ENCODE peak calls at places on chromosomes 11 and 22, in seven cellular contexts. S is HCT116, U is WTC11, M is H1, W is GM12878, J is K562, H is HepG2. Z is an unnamed sample.

GRCh38 chr11:42526366-42526765 is 785.4 kb upstream of the API5 start:
- DNase-seq in S (no peak), U (no peak), M (no peak), W (no peak), J (no peak), H (no peak), Z (no peak)

GRCh38 chr11:74380746-74381439 is 17.3 kb downstream of the PGM2L1 start:
- DNase-seq in S (no peak), U (no peak), M (no peak), W (no peak), J (no peak), H (no peak), Z (no peak)

GRCh38 chr11:13667245-13667644 is 1.2 kb upstream of the FAR1 start:
- DNase-seq in S (no peak), U (no peak), M (no peak), W (no peak), J (no peak), H (no peak), Z (no peak)

GRCh38 chr11:57639321-57640067 is 10.2 kb downstream of the YPEL4 start:
- DNase-seq in S (no peak), U (peak), M (peak), W (no peak), J (no peak), H (peak), Z (no peak)

GRCh38 chr11:25566298-25567200 is 765.4 kb upstream of the ANO3 start:
- DNase-seq in S (no peak), U (no peak), M (no peak), W (no peak), J (no peak), H (no peak), Z (no peak)

GRCh38 chr22:49152930-49153770 is 674.5 kb downstream of the BRD1 start:
- DNase-seq in S (no peak), U (no peak), M (no peak), W (no peak), J (no peak), H (no peak), Z (no peak)

GRCh38 chr11:45079943-45080719 is 66.3 kb upstream of the PRDM11 start:
- DNase-seq in S (no peak), U (no peak), M (no peak), W (no peak), J (no peak), H (no peak), Z (no peak)

GRCh38 chr11:95698939-95699562 is 90.5 kb downstream of the FAM76B start:
- DNase-seq in S (no peak), U (no peak), M (no peak), W (no peak), J (no peak), H (peak), Z (no peak)

DNA sequence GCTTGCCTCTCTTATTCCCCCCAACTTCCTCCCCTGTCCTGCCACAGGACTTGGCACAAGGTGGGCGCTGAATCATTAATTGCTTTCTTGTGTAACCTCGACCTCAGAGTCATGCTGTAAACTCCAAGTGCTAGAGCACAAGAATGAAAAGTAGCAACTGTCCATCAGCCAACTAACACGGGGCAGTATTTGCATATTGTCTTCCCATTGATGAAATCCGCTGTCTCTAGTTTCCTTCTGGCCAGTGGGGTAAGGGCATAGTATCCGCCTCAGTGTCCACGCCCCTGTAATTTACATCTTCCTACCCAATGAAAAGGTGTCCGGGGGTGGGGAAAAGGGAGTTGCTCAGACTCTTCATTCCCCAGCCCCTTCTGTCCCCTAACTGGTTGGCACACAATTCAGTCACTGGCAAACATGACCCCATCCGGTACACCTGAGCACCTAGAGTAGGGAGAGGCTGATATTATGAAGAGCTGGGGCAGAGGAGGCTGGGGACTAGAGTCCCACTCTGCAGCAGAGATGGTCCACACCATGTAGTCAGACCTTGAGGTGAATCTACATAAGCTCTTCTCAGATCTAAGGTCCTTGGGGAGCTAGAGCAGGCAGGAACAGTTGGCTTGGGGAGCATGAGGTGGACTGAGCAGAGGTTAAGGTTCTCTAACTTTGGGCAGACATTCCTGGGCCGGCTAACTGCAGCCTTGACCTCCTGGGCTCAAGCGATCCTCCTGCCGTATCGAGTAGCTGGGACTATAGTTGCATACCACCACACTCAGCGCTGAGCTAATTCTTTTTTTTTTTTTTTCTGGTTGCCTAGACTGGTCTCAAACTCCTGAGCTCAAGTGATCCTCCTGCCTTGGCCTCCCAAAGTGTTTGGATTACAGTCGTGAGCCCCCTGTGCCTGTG is 6.8 kb upstream of the GGA1 start:
- DNase-seq in S (peak), U (peak), M (peak), W (peak), J (peak), H (peak), Z (peak)
- TF ChIP-seq SP1 in S (peak), U (peak), M (peak), W (peak), J (peak), H (no peak), Z (no peak)

GRCh38 chr11:128544625-128545024 is 42.7 kb downstream of the ETS1 start:
- DNase-seq in S (no peak), U (no peak), M (no peak), W (no peak), J (no peak), H (no peak), Z (no peak)
- TF ChIP-seq SP1 in S (no peak), U (no peak), M (no peak), W (no peak), J (no peak), H (no peak), Z (no peak)

GRCh38 chr11:116258821-116259220 is 514.0 kb downstream of the BUD13 start:
- DNase-seq in S (no peak), U (no peak), M (no peak), W (no peak), J (no peak), H (no peak), Z (no peak)
- TF ChIP-seq SP1 in S (no peak), U (no peak), M (no peak), W (no peak), J (no peak), H (no peak), Z (no peak)

DNA sequence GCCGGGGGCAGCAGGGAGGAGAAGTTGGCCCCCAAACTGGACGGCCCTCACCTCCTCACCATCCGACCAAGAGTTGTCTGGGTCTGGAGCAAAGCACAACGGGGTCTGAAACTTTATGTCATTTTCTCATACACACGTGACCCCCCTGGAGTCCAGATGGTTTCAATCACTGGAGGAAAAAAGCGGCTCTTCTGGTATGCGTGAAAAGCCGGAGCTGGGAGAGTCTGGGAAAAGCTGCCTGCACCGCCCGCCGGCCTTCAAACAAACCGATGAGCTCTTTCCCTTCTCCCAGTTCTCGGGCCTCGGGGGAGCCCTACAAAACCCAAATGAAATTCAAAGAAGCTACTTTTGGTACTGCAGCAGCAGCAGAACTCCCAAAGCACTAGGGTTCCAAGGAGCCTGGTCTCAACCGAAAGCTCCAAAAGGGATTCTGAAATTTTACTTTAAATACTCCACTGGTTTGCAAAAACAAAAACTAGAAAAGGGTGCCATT is 39.7 kb upstream of the AKIP1 start:
- DNase-seq in S (peak), U (peak), M (peak), W (no peak), J (no peak), H (peak), Z (peak)
- TF ChIP-seq SP1 in S (no peak), U (no peak), M (no peak), W (no peak), J (no peak), H (no peak), Z (no peak)

GRCh38 chr22:19232620-19233019 is 54.1 kb upstream of the SLC25A1 start:
- DNase-seq in S (no peak), U (no peak), M (no peak), W (no peak), J (no peak), H (no peak), Z (no peak)
- TF ChIP-seq SP1 in S (no peak), U (no peak), M (no peak), W (no peak), J (no peak), H (no peak), Z (no peak)

Z was measured in HEK293T.